ENCODE peak calls at places on chromosome 1, in five cellular contexts. One of them, this sample, is unnamed.

GRCh38 chr1:185929759-185930158 is 195.6 kb downstream of the HMCN1 start:
- DNase-seq in NCI-H1105: no peak
- DNase-seq in MM.1S: no peak
- DNase-seq in IMR-90: peak
- DNase-seq in mammary epithelial cell: no peak
- DNase-seq in this sample: no peak

GRCh38 chr1:30605441-30605920 is 117.9 kb downstream of the MATN1 start:
- DNase-seq in NCI-H1105: no peak
- DNase-seq in MM.1S: no peak
- DNase-seq in IMR-90: no peak
- DNase-seq in mammary epithelial cell: no peak
- DNase-seq in this sample: no peak

GRCh38 chr1:44512313-44512885 is 107.3 kb downstream of the RNF220 start:
- DNase-seq in NCI-H1105: no peak
- DNase-seq in MM.1S: no peak
- DNase-seq in IMR-90: no peak
- DNase-seq in mammary epithelial cell: no peak
- DNase-seq in this sample: no peak

GRCh38 chr1:22930235-22930912 is 42.3 kb downstream of the LACTBL1 start:
- DNase-seq in NCI-H1105: no peak
- DNase-seq in MM.1S: no peak
- DNase-seq in IMR-90: peak
- DNase-seq in mammary epithelial cell: peak
- DNase-seq in this sample: no peak

GRCh38 chr1:152411144-152411543 is 2.9 kb downstream of the CRNN start:
- DNase-seq in NCI-H1105: no peak
- DNase-seq in MM.1S: no peak
- DNase-seq in IMR-90: no peak
- DNase-seq in mammary epithelial cell: no peak
- DNase-seq in this sample: no peak

GRCh38 chr1:2145946-2146835 is 48.4 kb downstream of the FAAP20 start:
- DNase-seq in NCI-H1105: no peak
- DNase-seq in MM.1S: no peak
- DNase-seq in IMR-90: no peak
- DNase-seq in mammary epithelial cell: no peak
- DNase-seq in this sample: no peak

GRCh38 chr1:22224631-22225030 is 81.7 kb upstream of the WNT4 start:
- DNase-seq in NCI-H1105: no peak
- DNase-seq in MM.1S: no peak
- DNase-seq in IMR-90: no peak
- DNase-seq in mammary epithelial cell: no peak
- DNase-seq in this sample: no peak

GRCh38 chr1:202825748-202826147 is 15.0 kb downstream of the PCAT6 start:
- DNase-seq in NCI-H1105: no peak
- DNase-seq in MM.1S: no peak
- DNase-seq in IMR-90: no peak
- DNase-seq in mammary epithelial cell: no peak
- DNase-seq in this sample: no peak

GRCh38 chr1:19582318-19582717 is 61.8 kb upstream of the NBL1 start:
- DNase-seq in NCI-H1105: peak
- DNase-seq in MM.1S: peak
- DNase-seq in IMR-90: no peak
- DNase-seq in mammary epithelial cell: peak
- DNase-seq in this sample: peak

GRCh38 chr1:73604739-73605138 is 593.2 kb downstream of the LRRIQ3 start:
- DNase-seq in NCI-H1105: no peak
- DNase-seq in MM.1S: no peak
- DNase-seq in IMR-90: no peak
- DNase-seq in mammary epithelial cell: peak
- DNase-seq in this sample: no peak

GRCh38 chr1:222224576-222224975 is 323.3 kb downstream of the HHIPL2 start:
- DNase-seq in NCI-H1105: no peak
- DNase-seq in MM.1S: no peak
- DNase-seq in IMR-90: peak
- DNase-seq in mammary epithelial cell: peak
- DNase-seq in this sample: no peak

GRCh38 chr1:16491056-16491675 is 22.9 kb downstream of the RNU1-1 start:
- DNase-seq in NCI-H1105: no peak
- DNase-seq in MM.1S: no peak
- DNase-seq in IMR-90: no peak
- DNase-seq in mammary epithelial cell: no peak
- DNase-seq in this sample: no peak

GRCh38 chr1:58882322-58882951 is 98.6 kb upstream of the JUN start:
- DNase-seq in NCI-H1105: no peak
- DNase-seq in MM.1S: no peak
- DNase-seq in IMR-90: no peak
- DNase-seq in mammary epithelial cell: no peak
- DNase-seq in this sample: no peak